ENCODE peak calls at places on chromosomes 7 and 10, in four cellular contexts. One of them, this sample, is unnamed.

GRCh38 chr7:17142831-17143541 is 155.5 kb upstream of the AHR start:
- DNase-seq in HEK293T: no peak
- DNase-seq in K562: no peak
- DNase-seq in WTC11: no peak
- DNase-seq in this sample: no peak

GRCh38 chr10:60732240-60733188 is 45.8 kb upstream of the CDK1 start:
- DNase-seq in HEK293T: peak
- DNase-seq in K562: no peak
- DNase-seq in WTC11: peak
- DNase-seq in this sample: no peak

GRCh38 chr10:5070648-5071410 is 23.4 kb upstream of the AKR1C3 start:
- DNase-seq in HEK293T: no peak
- DNase-seq in K562: peak
- DNase-seq in WTC11: no peak
- DNase-seq in this sample: no peak

GRCh38 chr10:7293378-7293920 is 117.4 kb downstream of the SFMBT2 start:
- DNase-seq in HEK293T: no peak
- DNase-seq in K562: no peak
- DNase-seq in WTC11: no peak
- DNase-seq in this sample: no peak

GRCh38 chr10:113423877-113424276 is 129.0 kb upstream of the HABP2 start:
- DNase-seq in HEK293T: no peak
- DNase-seq in K562: no peak
- DNase-seq in WTC11: no peak
- DNase-seq in this sample: no peak

GRCh38 chr7:2880882-2881281 is 36.8 kb upstream of the GNA12 start:
- DNase-seq in HEK293T: no peak
- DNase-seq in K562: no peak
- DNase-seq in WTC11: peak
- DNase-seq in this sample: no peak

GRCh38 chr7:42262907-42263466 is 26.0 kb upstream of the GLI3 start:
- DNase-seq in HEK293T: no peak
- DNase-seq in K562: no peak
- DNase-seq in WTC11: no peak
- DNase-seq in this sample: no peak

GRCh38 chr10:132397671-132398565 is 918 bp downstream of the PWWP2B start:
- DNase-seq in HEK293T: no peak
- DNase-seq in K562: peak
- DNase-seq in WTC11: no peak
- DNase-seq in this sample: no peak

GRCh38 chr10:73095479-73096021 is 1.1 kb downstream of the P4HA1 start:
- DNase-seq in HEK293T: peak
- DNase-seq in K562: peak
- DNase-seq in WTC11: peak
- DNase-seq in this sample: no peak

GRCh38 chr7:14389052-14389988 is 399.9 kb upstream of the ETV1 start:
- DNase-seq in HEK293T: peak
- DNase-seq in K562: no peak
- DNase-seq in WTC11: no peak
- DNase-seq in this sample: no peak

GRCh38 chr7:151740180-151740845 is 136.6 kb downstream of the PRKAG2 start:
- DNase-seq in HEK293T: no peak
- DNase-seq in K562: no peak
- DNase-seq in WTC11: no peak
- DNase-seq in this sample: no peak

GRCh38 chr7:1124164-1124563 is 35.8 kb downstream of the ZFAND2A start:
- DNase-seq in HEK293T: no peak
- DNase-seq in K562: no peak
- DNase-seq in WTC11: no peak
- DNase-seq in this sample: no peak

GRCh38 chr7:4209126-4209525 is 473.0 kb upstream of the FOXK1 start:
- DNase-seq in HEK293T: no peak
- DNase-seq in K562: no peak
- DNase-seq in WTC11: no peak
- DNase-seq in this sample: no peak

GRCh38 chr7:68269410-68269809 is 1272.8 kb downstream of the TYW1 start:
- DNase-seq in HEK293T: no peak
- DNase-seq in K562: no peak
- DNase-seq in WTC11: no peak
- DNase-seq in this sample: no peak

GRCh38 chr10:116163308-116163707 is 109.7 kb downstream of the GFRA1 start:
- DNase-seq in HEK293T: no peak
- DNase-seq in K562: no peak
- DNase-seq in WTC11: no peak
- DNase-seq in this sample: no peak

GRCh38 chr7:170551-171363 is 21.6 kb upstream of the FAM20C start:
- DNase-seq in HEK293T: no peak
- DNase-seq in K562: no peak
- DNase-seq in WTC11: no peak
- DNase-seq in this sample: no peak

GRCh38 chr10:86348321-86349210 is 18.0 kb downstream of the GRID1 start:
- DNase-seq in HEK293T: no peak
- DNase-seq in K562: peak
- DNase-seq in WTC11: no peak
- DNase-seq in this sample: no peak

GRCh38 chr7:17233643-17234397 is 64.6 kb upstream of the AHR start:
- DNase-seq in HEK293T: no peak
- DNase-seq in K562: no peak
- DNase-seq in WTC11: no peak
- DNase-seq in this sample: no peak

GRCh38 chr7:127652333-127653248 is 597 bp downstream of the SND1 start:
- DNase-seq in HEK293T: no peak
- DNase-seq in K562: peak
- DNase-seq in WTC11: no peak
- DNase-seq in this sample: no peak

GRCh38 chr10:4829954-4830353 is 3.9 kb downstream of the AKR1E2 start:
- DNase-seq in HEK293T: no peak
- DNase-seq in K562: no peak
- DNase-seq in WTC11: no peak
- DNase-seq in this sample: no peak

GRCh38 chr7:157661611-157661975 is 324.8 kb downstream of the DNAJB6 start:
- DNase-seq in HEK293T: no peak
- DNase-seq in K562: no peak
- DNase-seq in WTC11: no peak
- DNase-seq in this sample: no peak

GRCh38 chr10:93062499-93063216 is 2.1 kb downstream of the CYP26C1 start:
- DNase-seq in HEK293T: no peak
- DNase-seq in K562: no peak
- DNase-seq in WTC11: peak
- DNase-seq in this sample: peak

GRCh38 chr7:29564455-29565185 is 985 bp downstream of the PRR15 start:
- DNase-seq in HEK293T: peak
- DNase-seq in K562: no peak
- DNase-seq in WTC11: peak
- DNase-seq in this sample: peak

GRCh38 chr7:151566897-151567320 is 47.2 kb upstream of the RHEB start:
- DNase-seq in HEK293T: no peak
- DNase-seq in K562: no peak
- DNase-seq in WTC11: peak
- DNase-seq in this sample: no peak

GRCh38 chr10:119135517-119135890 is 30.0 kb downstream of the SFXN4 start:
- DNase-seq in HEK293T: no peak
- DNase-seq in K562: no peak
- DNase-seq in WTC11: no peak
- DNase-seq in this sample: no peak

GRCh38 chr7:22640269-22640668 is 86.7 kb upstream of the IL6 start:
- DNase-seq in HEK293T: no peak
- DNase-seq in K562: no peak
- DNase-seq in WTC11: no peak
- DNase-seq in this sample: no peak

GRCh38 chr7:14195079-14195478 is 205.6 kb upstream of the ETV1 start:
- DNase-seq in HEK293T: no peak
- DNase-seq in K562: no peak
- DNase-seq in WTC11: no peak
- DNase-seq in this sample: no peak

GRCh38 chr7:127226685-127227374 is 25.9 kb downstream of the GRM8 start:
- DNase-seq in HEK293T: no peak
- DNase-seq in K562: no peak
- DNase-seq in WTC11: peak
- DNase-seq in this sample: peak

GRCh38 chr10:23081156-23081833 is 14.1 kb upstream of the MSRB2 start:
- DNase-seq in HEK293T: no peak
- DNase-seq in K562: no peak
- DNase-seq in WTC11: no peak
- DNase-seq in this sample: no peak

GRCh38 chr7:157574120-157574519 is 237.3 kb downstream of the DNAJB6 start:
- DNase-seq in HEK293T: no peak
- DNase-seq in K562: no peak
- DNase-seq in WTC11: no peak
- DNase-seq in this sample: no peak

GRCh38 chr7:7911339-7911738 is 57.3 kb upstream of the GLCCI1 start:
- DNase-seq in HEK293T: no peak
- DNase-seq in K562: no peak
- DNase-seq in WTC11: no peak
- DNase-seq in this sample: peak

GRCh38 chr10:16999665-17000451 is 129.8 kb downstream of the CUBN start:
- DNase-seq in HEK293T: no peak
- DNase-seq in K562: no peak
- DNase-seq in WTC11: no peak
- DNase-seq in this sample: no peak

GRCh38 chr7:55573234-55573504 is 867 bp upstream of the VOPP1 start:
- DNase-seq in HEK293T: no peak
- DNase-seq in K562: no peak
- DNase-seq in WTC11: no peak
- DNase-seq in this sample: no peak

GRCh38 chr7:117892821-117893220 is 19.6 kb upstream of the CTTNBP2 start:
- DNase-seq in HEK293T: no peak
- DNase-seq in K562: no peak
- DNase-seq in WTC11: no peak
- DNase-seq in this sample: no peak

GRCh38 chr10:100186253-100186780 is 488 bp upstream of the ERLIN1 start:
- DNase-seq in HEK293T: peak
- DNase-seq in K562: peak
- DNase-seq in WTC11: peak
- DNase-seq in this sample: no peak

GRCh38 chr10:29379208-29379607 is 90.3 kb downstream of the LYZL1 start:
- DNase-seq in HEK293T: no peak
- DNase-seq in K562: no peak
- DNase-seq in WTC11: no peak
- DNase-seq in this sample: no peak

GRCh38 chr10:132117146-132117545 is 51.4 kb downstream of the JAKMIP3 start:
- DNase-seq in HEK293T: no peak
- DNase-seq in K562: no peak
- DNase-seq in WTC11: no peak
- DNase-seq in this sample: no peak

GRCh38 chr7:16747095-16747494 is 6.5 kb upstream of the TSPAN13 start:
- DNase-seq in HEK293T: no peak
- DNase-seq in K562: no peak
- DNase-seq in WTC11: no peak
- DNase-seq in this sample: no peak

GRCh38 chr7:47046949-47047348 is 535.0 kb downstream of the TNS3 start:
- DNase-seq in HEK293T: no peak
- DNase-seq in K562: no peak
- DNase-seq in WTC11: peak
- DNase-seq in this sample: no peak
- TF ChIP-seq SP1 in HEK293T: no peak
- TF ChIP-seq SP1 in K562: no peak
- TF ChIP-seq SP1 in WTC11: no peak
- TF ChIP-seq SP1 in this sample: no peak

DNA sequence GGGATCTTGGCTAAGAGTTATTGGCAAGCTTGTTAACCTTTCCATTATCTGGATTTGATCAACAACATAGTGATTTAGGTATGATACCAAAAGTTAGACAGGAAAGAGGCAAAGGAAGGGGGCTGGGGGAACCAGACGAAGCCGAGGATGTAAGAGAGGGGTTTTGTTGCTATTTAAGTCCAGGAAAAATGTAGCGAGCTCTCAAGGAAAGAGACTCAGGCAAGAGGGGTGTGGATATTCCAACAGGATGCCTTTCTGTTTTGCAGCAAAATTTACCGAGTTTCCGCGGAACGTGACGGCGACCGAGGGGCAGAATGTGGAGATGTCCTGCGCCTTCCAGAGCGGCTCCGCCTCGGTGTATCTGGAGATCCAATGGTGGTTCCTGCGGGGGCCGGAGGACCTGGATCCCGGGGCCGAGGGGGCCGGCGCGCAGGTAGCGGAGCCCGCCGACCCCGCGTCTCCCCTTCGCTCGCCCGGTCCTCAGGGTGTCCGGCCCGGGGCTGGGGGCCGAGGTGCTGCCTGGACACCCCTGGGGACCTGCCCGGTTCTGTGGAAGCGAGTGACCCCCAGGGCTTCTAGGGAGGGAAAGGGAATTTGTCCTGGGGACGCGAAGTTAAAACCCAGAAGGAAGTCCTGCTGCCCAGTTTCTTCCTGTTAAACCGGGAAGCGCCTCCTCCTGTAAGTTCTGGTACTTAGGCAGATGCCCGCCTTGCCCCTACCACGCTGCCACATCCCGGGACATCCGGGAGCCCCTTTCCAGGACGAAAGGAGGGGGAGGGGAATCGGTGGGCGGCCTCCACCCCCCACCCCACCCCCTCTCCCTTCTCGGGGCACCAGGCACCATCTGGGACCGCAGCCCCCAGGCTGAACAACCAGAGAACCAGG is 2.4 kb downstream of the VSTM2A start:
- DNase-seq in HEK293T: no peak
- DNase-seq in K562: no peak
- DNase-seq in WTC11: peak
- DNase-seq in this sample: no peak
- TF ChIP-seq SP1 in HEK293T: no peak
- TF ChIP-seq SP1 in K562: no peak
- TF ChIP-seq SP1 in WTC11: no peak
- TF ChIP-seq SP1 in this sample: no peak

DNA sequence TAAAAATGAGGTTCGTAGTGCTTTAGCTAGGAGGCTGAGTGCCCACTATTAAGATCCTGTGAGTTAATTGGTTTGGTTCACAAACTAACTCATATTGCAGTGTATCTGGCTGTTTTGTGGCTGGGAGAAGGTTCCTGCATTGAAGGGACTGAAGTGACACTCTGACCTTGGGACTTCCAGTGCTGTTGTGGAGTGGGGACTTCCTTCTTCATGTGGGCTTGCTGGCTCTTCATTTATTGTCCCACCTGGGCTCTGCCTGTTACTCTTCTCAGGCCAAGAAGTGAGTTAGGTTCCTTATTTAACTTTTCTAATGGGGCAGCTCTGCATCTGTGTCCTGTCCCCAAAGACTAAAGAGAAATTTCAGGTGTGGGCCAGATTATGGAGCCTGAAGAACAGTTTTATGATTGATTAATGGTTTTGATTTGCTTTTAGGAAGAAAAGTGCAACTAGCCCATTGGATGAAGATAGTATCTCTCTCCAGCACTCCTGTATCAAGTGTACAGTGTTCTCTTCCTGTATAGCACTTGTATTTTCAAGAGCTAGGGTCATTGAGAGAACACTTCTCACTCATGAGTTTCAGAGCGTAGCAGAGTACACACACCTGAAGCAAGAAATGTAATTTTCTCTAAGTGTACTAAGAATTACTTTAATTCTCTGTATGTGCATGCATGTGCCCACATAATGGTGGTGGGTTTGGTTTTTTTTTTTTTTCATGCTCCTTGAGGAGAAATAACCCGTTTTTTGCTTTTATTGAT is 54.8 kb downstream of the AUTS2 start:
- DNase-seq in HEK293T: no peak
- DNase-seq in K562: no peak
- DNase-seq in WTC11: no peak
- DNase-seq in this sample: no peak
- TF ChIP-seq SP1 in HEK293T: no peak
- TF ChIP-seq SP1 in K562: no peak
- TF ChIP-seq SP1 in WTC11: no peak
- TF ChIP-seq SP1 in this sample: no peak

GRCh38 chr10:114662651-114663217 is 4.7 kb upstream of the ABLIM1 start:
- DNase-seq in HEK293T: no peak
- DNase-seq in K562: no peak
- DNase-seq in WTC11: no peak
- DNase-seq in this sample: no peak
- TF ChIP-seq SP1 in HEK293T: no peak
- TF ChIP-seq SP1 in K562: no peak
- TF ChIP-seq SP1 in WTC11: no peak
- TF ChIP-seq SP1 in this sample: no peak

This sample was measured in H1.